ENCODE peak calls at places on chromosomes 16 and 17, in eight cellular contexts. N is AML-193; G is heart right ventricle; I is mesenchymal stem cell; E is stimulated activated CD8-positive, alpha-beta memory T cell treated with anti-CD3 and anti-CD28 coated beads, Interleukin-4, amount 100 ng/mL, for 24 hours; T is AG09319; A is stimulated activated naive CD8-positive, alpha-beta T cell treated with anti-CD3 and anti-CD28 coated beads, Interleukin-15, amount 100 ng/mL, for 72 hours; J is KBM-7. Z is an unnamed sample.

GRCh38 chr17:21573961-21574610 is 118.2 kb upstream of the KCNJ18 start:
- DNase-seq in N (no peak), G (peak; percentile 85), I (no peak), E (no peak), T (peak; percentile 64), A (peak; percentile 44), J (no peak), Z (no peak)

GRCh38 chr17:16593356-16594102 is 24.5 kb upstream of the ZNF287 start:
- DNase-seq in N (no peak), G (no peak), I (peak; percentile 17), E (no peak), T (peak; percentile 39), A (no peak), J (no peak), Z (no peak)

GRCh38 chr17:40251576-40251975 is 32.5 kb downstream of the WIPF2 start:
- DNase-seq in N (no peak), G (no peak), I (peak; percentile 92), E (no peak), T (peak; percentile 44), A (no peak), J (no peak), Z (no peak)

GRCh38 chr16:86923656-86924055 is 345.3 kb downstream of the FOXL1 start:
- DNase-seq in N (no peak), G (no peak), I (no peak), E (no peak), T (no peak), A (no peak), J (no peak), Z (no peak)

GRCh38 chr17:82939213-82940030 is 99.6 kb upstream of the ZNF750 start:
- DNase-seq in N (no peak), G (peak; percentile 9), I (no peak), E (no peak), T (no peak), A (no peak), J (no peak), Z (no peak)

GRCh38 chr17:61645898-61646297 is 54.9 kb upstream of the NACA2 start:
- DNase-seq in N (no peak), G (no peak), I (no peak), E (no peak), T (no peak), A (no peak), J (no peak), Z (no peak)

GRCh38 chr17:30323262-30323894 is 10.5 kb downstream of the TMIGD1 start:
- DNase-seq in N (peak; percentile 40), G (no peak), I (no peak), E (no peak), T (no peak), A (no peak), J (peak; percentile 65), Z (no peak)

GRCh38 chr16:85137323-85138072 is 25.2 kb upstream of the CIBAR2 start:
- DNase-seq in N (no peak), G (peak; percentile 96), I (peak; percentile 97), E (no peak), T (peak; percentile 88), A (no peak), J (no peak), Z (no peak)

GRCh38 chr17:69323806-69324205 is 3.1 kb downstream of the ABCA5 start:
- DNase-seq in N (no peak), G (no peak), I (no peak), E (no peak), T (no peak), A (no peak), J (no peak), Z (no peak)

GRCh38 chr17:17119533-17119932 is 77.3 kb downstream of the MPRIP start:
- DNase-seq in N (no peak), G (no peak), I (peak; percentile 33), E (peak; percentile 33), T (no peak), A (peak; percentile 33), J (no peak), Z (peak; percentile 58)

GRCh38 chr17:72457712-72458111 is 336.9 kb downstream of the SOX9 start:
- DNase-seq in N (no peak), G (no peak), I (no peak), E (no peak), T (no peak), A (no peak), J (no peak), Z (no peak)

GRCh38 chr17:17151962-17152361 is 54.2 kb downstream of the PLD6 start:
- DNase-seq in N (no peak), G (peak; percentile 85), I (peak; percentile 93), E (no peak), T (peak; percentile 84), A (no peak), J (no peak), Z (peak; percentile 74)

GRCh38 chr17:40515491-40516041 is 14.1 kb upstream of the TNS4 start:
- DNase-seq in N (no peak), G (no peak), I (no peak), E (no peak), T (no peak), A (no peak), J (no peak), Z (no peak)

GRCh38 chr16:72291121-72291520 is 119.2 kb upstream of the PMFBP1 start:
- DNase-seq in N (no peak), G (no peak), I (no peak), E (no peak), T (no peak), A (no peak), J (no peak), Z (no peak)

GRCh38 chr16:4172070-4172469 is 55.8 kb upstream of the ADCY9 start:
- DNase-seq in N (no peak), G (no peak), I (peak; percentile 54), E (no peak), T (no peak), A (no peak), J (no peak), Z (no peak)

GRCh38 chr16:19094542-19095365 is 19.0 kb upstream of the ITPRIPL2 start:
- DNase-seq in N (no peak), G (no peak), I (no peak), E (no peak), T (no peak), A (no peak), J (peak; percentile 46), Z (no peak)

GRCh38 chr17:43962479-43962878 is 8.7 kb upstream of the PYY start:
- DNase-seq in N (no peak), G (no peak), I (no peak), E (no peak), T (no peak), A (no peak), J (no peak), Z (no peak)